ENCODE peak calls at places on chromosomes 5 and 9, in four cellular contexts. B is activated CD4-positive, alpha-beta memory T cell treated with anti-CD3 and anti-CD28 coated beads, Interleukin-2, amount 10 ng/mL, durations not matched to agents 7 days and 5 days; D is neural crest cell; R is NCI-H510A. T is an unnamed sample.

GRCh38 chr5:151703227-151703626 is 16.5 kb upstream of the SPARC start:
- DNase-seq in B (no peak), D (no peak), R (no peak), T (no peak)

GRCh38 chr9:79674052-79674777 is 102.5 kb downstream of the TLE4 start:
- DNase-seq in B (no peak), D (no peak), R (no peak), T (no peak)

GRCh38 chr9:27247756-27248155 is 49.2 kb downstream of the EQTN start:
- DNase-seq in B (no peak), D (peak), R (no peak), T (no peak)

GRCh38 chr5:113090336-113091106 is 113.9 kb downstream of the DCP2 start:
- DNase-seq in B (no peak), D (no peak), R (no peak), T (no peak)

GRCh38 chr9:69965416-69966145 is 78.1 kb upstream of the MAMDC2 start:
- DNase-seq in B (no peak), D (no peak), R (no peak), T (no peak)

GRCh38 chr5:173459225-173459624 is 131.0 kb upstream of the STC2 start:
- DNase-seq in B (no peak), D (no peak), R (no peak), T (no peak)

GRCh38 chr5:151695464-151695863 is 8.7 kb upstream of the SPARC start:
- DNase-seq in B (no peak), D (no peak), R (no peak), T (no peak)

GRCh38 chr5:60712950-60713349 is 13.0 kb upstream of the DEPDC1B start:
- DNase-seq in B (no peak), D (no peak), R (no peak), T (no peak)

GRCh38 chr5:139690385-139691274 is 42.5 kb downstream of the CXXC5 start:
- DNase-seq in B (no peak), D (no peak), R (no peak), T (no peak)

GRCh38 chr5:156444737-156445136 is 117.8 kb downstream of the SGCD start:
- DNase-seq in B (no peak), D (no peak), R (no peak), T (no peak)

GRCh38 chr9:137878146-137878941 is 762 bp downstream of the CACNA1B start:
- DNase-seq in B (no peak), D (peak), R (no peak), T (no peak)

GRCh38 chr5:137753227-137753985 is 757 bp downstream of the HNRNPA0 start:
- DNase-seq in B (peak), D (peak), R (no peak), T (no peak)

GRCh38 chr9:84750152-84750865 is 80.8 kb downstream of the NTRK2 start:
- DNase-seq in B (no peak), D (no peak), R (no peak), T (no peak)

GRCh38 chr9:79685576-79685975 is 113.8 kb downstream of the TLE4 start:
- DNase-seq in B (no peak), D (no peak), R (no peak), T (no peak)

GRCh38 chr9:135136481-135136880 is 49.0 kb downstream of the OLFM1 start:
- DNase-seq in B (no peak), D (no peak), R (no peak), T (no peak)

GRCh38 chr5:111942661-111943401 is 185.8 kb upstream of the NREP start:
- DNase-seq in B (no peak), D (no peak), R (no peak), T (no peak)

T was measured in SHP77 treated with DMSO at 0.1 percent for 48 hours.